ENCODE peak calls at places on chromosome 12, in six cellular contexts. F is epithelial cell of esophagus, E is GM13977, T is osteocyte, U is kidney epithelial cell, Z is omental fat pad. O is an unnamed sample.

GRCh38 chr12:24088751-24089150 is 139.3 kb upstream of the SOX5 start:
- DNase-seq in F (peak), E (no peak), T (no peak), U (no peak), Z (no peak), O (no peak)

GRCh38 chr12:87428701-87429277 is 600.4 kb downstream of the C12orf50 start:
- DNase-seq in F (peak), E (no peak), T (no peak), U (no peak), Z (no peak), O (no peak)

GRCh38 chr12:85573635-85574214 is 262.5 kb downstream of the RASSF9 start:
- DNase-seq in F (no peak), E (no peak), T (no peak), U (no peak), Z (no peak), O (no peak)

GRCh38 chr12:124371970-124372555 is 77.2 kb downstream of the RFLNA start:
- DNase-seq in F (no peak), E (no peak), T (no peak), U (no peak), Z (no peak), O (no peak)

GRCh38 chr12:70577283-70577634 is 60.0 kb downstream of the PTPRB start:
- DNase-seq in F (no peak), E (no peak), T (no peak), U (no peak), Z (no peak), O (no peak)

GRCh38 chr12:29634057-29634456 is 136.6 kb upstream of the OVCH1 start:
- DNase-seq in F (peak), E (no peak), T (no peak), U (no peak), Z (no peak), O (no peak)

GRCh38 chr12:123897221-123897620 is 75.4 kb downstream of the CCDC92 start:
- DNase-seq in F (peak), E (no peak), T (no peak), U (peak), Z (no peak), O (no peak)

GRCh38 chr12:11773889-11774677 is 124.6 kb downstream of the ETV6 start:
- DNase-seq in F (no peak), E (no peak), T (no peak), U (no peak), Z (no peak), O (no peak)

GRCh38 chr12:41151789-41152188 is 36.3 kb upstream of the PDZRN4 start:
- DNase-seq in F (peak), E (no peak), T (no peak), U (peak), Z (no peak), O (no peak)

GRCh38 chr12:28793767-28794166 is 355.3 kb upstream of the FAR2 start:
- DNase-seq in F (no peak), E (no peak), T (no peak), U (no peak), Z (no peak), O (no peak)

GRCh38 chr12:132955094-132955932 is 793 bp downstream of the ZNF605 start:
- DNase-seq in F (peak), E (peak), T (peak), U (no peak), Z (no peak), O (no peak)

GRCh38 chr12:1481919-1482318 is 112.5 kb downstream of the FBXL14 start:
- DNase-seq in F (no peak), E (no peak), T (peak), U (no peak), Z (no peak), O (no peak)

GRCh38 chr12:85182699-85183098 is 97.3 kb upstream of the ALX1 start:
- DNase-seq in F (no peak), E (no peak), T (peak), U (peak), Z (no peak), O (no peak)

GRCh38 chr12:68199127-68199526 is 26.5 kb downstream of the IL26 start:
- DNase-seq in F (no peak), E (no peak), T (no peak), U (no peak), Z (no peak), O (no peak)

GRCh38 chr12:1189163-1189562 is 198.1 kb downstream of the ERC1 start:
- DNase-seq in F (peak), E (no peak), T (no peak), U (no peak), Z (no peak), O (no peak)

GRCh38 chr12:81896771-81897170 is 137.6 kb upstream of the PPFIA2 start:
- DNase-seq in F (peak), E (no peak), T (no peak), U (no peak), Z (no peak), O (no peak)

GRCh38 chr12:7966558-7966957 is 30.6 kb upstream of the SLC2A3 start:
- DNase-seq in F (peak), E (no peak), T (no peak), U (no peak), Z (no peak), O (no peak)

GRCh38 chr12:131076277-131076676 is 122.6 kb downstream of the ADGRD1 start:
- DNase-seq in F (no peak), E (no peak), T (no peak), U (no peak), Z (no peak), O (no peak)
- TF ChIP-seq CTCF in F (no peak), E (no peak), T (no peak), U (no peak), Z (no peak), O (no peak)

GRCh38 chr12:3117628-3118027 is 40.4 kb downstream of the TSPAN9 start:
- DNase-seq in F (peak), E (no peak), T (no peak), U (peak), Z (no peak), O (peak)

GRCh38 chr12:3117144-3117581 is 40.0 kb downstream of the TSPAN9 start:
- DNase-seq in F (peak), E (no peak), T (no peak), U (no peak), Z (no peak), O (peak)

GRCh38 chr12:3120701-3121100 is 43.5 kb downstream of the TSPAN9 start:
- DNase-seq in F (no peak), E (no peak), T (no peak), U (no peak), Z (no peak), O (peak)

GRCh38 chr12:3119192-3119744 is 42.1 kb downstream of the TSPAN9 start:
- DNase-seq in F (no peak), E (no peak), T (no peak), U (no peak), Z (no peak), O (peak)

GRCh38 chr12:3119745-3120660 is 42.8 kb downstream of the TSPAN9 start:
- DNase-seq in F (peak), E (no peak), T (no peak), U (no peak), Z (no peak), O (peak)
- TF ChIP-seq CTCF in F (no peak), E (no peak), T (no peak), U (no peak), Z (no peak), O (no peak)

DNA sequence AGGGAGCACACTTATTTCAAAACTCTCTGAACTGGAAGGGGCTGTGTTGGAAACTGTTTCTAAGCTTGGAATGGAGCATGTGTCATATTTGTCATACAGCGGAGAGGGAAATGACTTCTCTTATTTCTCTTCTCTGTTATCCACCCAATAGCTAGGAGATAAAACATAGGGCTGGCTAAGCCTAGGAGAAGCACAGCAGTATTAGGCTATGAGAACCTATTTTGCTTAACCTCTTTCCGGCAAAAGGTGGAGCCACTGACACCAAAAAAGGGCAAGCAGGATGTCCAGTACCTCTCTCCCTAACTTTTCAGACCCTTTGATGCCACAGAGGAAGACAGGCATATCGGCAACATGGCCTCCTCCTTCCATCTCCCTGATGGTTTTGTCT is 148.3 kb downstream of the CRADD start:
- DNase-seq in F (no peak), E (no peak), T (no peak), U (no peak), Z (no peak), O (no peak)
- TF ChIP-seq CTCF in F (no peak), E (peak), T (peak), U (no peak), Z (no peak), O (peak)

GRCh38 chr12:57765003-57765697 is 1.7 kb downstream of the CYP27B1 start:
- DNase-seq in F (peak), E (no peak), T (no peak), U (no peak), Z (no peak), O (no peak)
- TF ChIP-seq CTCF in F (peak), E (peak), T (peak), U (peak), Z (no peak), O (peak)

GRCh38 chr12:128976120-128976519 is 122.8 kb downstream of the GLT1D1 start:
- DNase-seq in F (no peak), E (no peak), T (no peak), U (no peak), Z (no peak), O (no peak)
- TF ChIP-seq CTCF in F (no peak), E (peak), T (peak), U (no peak), Z (no peak), O (peak)

DNA sequence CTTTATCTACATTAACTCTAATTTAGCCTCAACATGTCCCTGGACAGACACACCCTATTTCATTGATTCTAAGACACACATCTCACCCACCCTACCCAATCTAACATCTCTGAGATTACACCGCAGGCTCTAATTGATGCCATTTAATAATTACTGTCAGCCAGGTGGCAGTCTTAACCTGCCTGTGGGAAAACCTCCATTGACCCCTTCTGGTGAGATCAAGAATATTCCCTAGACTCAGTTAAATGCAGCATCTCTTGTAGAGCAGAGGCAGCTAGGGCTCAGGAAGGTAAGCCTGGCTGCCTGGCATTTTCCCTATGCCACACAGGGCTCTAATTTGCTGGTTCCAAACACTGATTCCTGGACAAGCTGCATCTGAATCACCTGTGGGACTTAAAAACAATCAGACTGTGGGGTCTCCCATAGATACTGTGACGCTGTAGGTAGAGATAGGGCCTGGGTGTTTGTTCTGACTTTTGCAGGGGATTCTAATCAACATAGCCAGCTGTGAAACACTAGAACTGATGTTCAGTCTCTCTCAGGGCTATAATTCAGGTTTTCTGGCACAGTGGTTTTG is 14.3 kb downstream of the MCRS1 start:
- DNase-seq in F (peak), E (peak), T (no peak), U (no peak), Z (no peak), O (no peak)
- TF ChIP-seq CTCF in F (peak), E (peak), T (peak), U (peak), Z (no peak), O (peak)

DNA sequence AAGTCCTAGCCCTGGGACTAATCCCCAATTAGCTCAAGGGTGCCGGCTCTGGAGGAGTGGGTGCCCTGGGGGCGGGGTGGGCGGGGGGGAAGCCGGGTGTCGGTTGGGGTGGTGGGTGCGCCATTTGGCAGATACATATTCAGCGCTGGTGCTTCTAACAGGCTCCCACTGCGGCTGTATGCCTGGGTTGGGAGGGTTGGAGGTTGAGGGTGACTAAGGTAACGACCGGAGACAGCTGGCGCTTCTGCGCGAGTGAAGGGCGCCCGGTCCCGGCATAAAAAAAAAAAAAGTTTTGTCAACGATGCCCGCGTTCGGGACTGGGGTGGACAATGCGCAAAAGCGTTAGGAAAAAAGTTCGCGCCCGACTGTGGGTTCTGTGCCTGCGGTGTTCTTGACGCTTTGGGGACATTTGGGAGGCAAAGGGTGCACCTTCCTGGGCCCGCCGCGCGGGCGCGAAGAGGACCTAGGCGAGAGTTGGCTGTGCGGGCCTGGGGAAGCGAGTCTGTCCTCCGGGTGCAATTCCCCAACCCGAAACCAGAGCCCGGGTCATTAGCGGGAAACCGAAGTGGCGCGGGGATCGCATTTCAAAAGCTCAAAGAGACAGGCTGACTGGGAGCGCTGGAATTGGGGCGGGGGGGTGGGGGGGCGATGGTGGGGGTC is 19.2 kb downstream of the TBX3 start:
- DNase-seq in F (no peak), E (no peak), T (no peak), U (no peak), Z (no peak), O (no peak)
- TF ChIP-seq CTCF in F (no peak), E (no peak), T (no peak), U (no peak), Z (no peak), O (no peak)